ENCODE peak calls at places on chromosomes 1 and 21, in five cellular contexts. J is COLO829, H is amygdala, M is AG09309, F is Peyer's patch. R is an unnamed sample.

GRCh38 chr1:153346067-153346723 is 2.4 kb downstream of the PGLYRP4 start:
- DNase-seq in F (no peak), H (no peak), M (no peak), J (no peak), R (no peak)

GRCh38 chr1:110035236-110035752 is 870 bp downstream of the STRIP1 start:
- DNase-seq in H (no peak), M (no peak), F (no peak), J (no peak), R (no peak)

GRCh38 chr1:109273570-109274288 is 9.2 kb downstream of the PSRC1 start:
- DNase-seq in H (no peak), M (no peak), J (no peak), F (no peak), R (no peak)

GRCh38 chr21:14773777-14774345 is 227.7 kb upstream of the SAMSN1 start:
- DNase-seq in J (peak), F (peak), M (no peak), H (no peak), R (no peak)

GRCh38 chr1:27979151-27979858 is 19.5 kb downstream of the XKR8 start:
- DNase-seq in M (peak), H (no peak), J (peak), F (no peak), R (no peak)

GRCh38 chr1:33008051-33008914 is 28.4 kb downstream of the AK2 start:
- DNase-seq in J (no peak), F (no peak), H (no peak), M (no peak), R (no peak)

GRCh38 chr1:12712929-12713328 is 3.0 kb upstream of the AADACL3 start:
- DNase-seq in H (no peak), F (no peak), J (no peak), M (no peak), R (no peak)

GRCh38 chr1:178088651-178089050 is 5.3 kb upstream of the RASAL2 start:
- DNase-seq in F (no peak), H (no peak), M (no peak), J (no peak), R (no peak)

GRCh38 chr1:181152892-181153633 is 64.6 kb downstream of the IER5 start:
- DNase-seq in F (peak), M (no peak), H (no peak), J (peak), R (no peak)

GRCh38 chr1:201593200-201593828 is 54.4 kb downstream of the NAV1 start:
- DNase-seq in H (no peak), M (peak), J (peak), F (no peak), R (no peak)

GRCh38 chr1:182962554-182963115 is 9.7 kb upstream of the SHCBP1L start:
- DNase-seq in M (peak), H (peak), F (peak), J (peak), R (peak)

GRCh38 chr1:182413969-182414368 is 13.5 kb upstream of the TEDDM1 start:
- DNase-seq in H (no peak), F (no peak), J (no peak), M (no peak), R (no peak)

GRCh38 chr1:52424238-52424637 is 19.8 kb downstream of the PRPF38A start:
- DNase-seq in J (no peak), F (no peak), H (no peak), M (no peak), R (no peak)

GRCh38 chr1:228695015-228695955 is 40.0 kb upstream of the RHOU start:
- DNase-seq in F (no peak), H (no peak), J (no peak), M (no peak), R (no peak)

GRCh38 chr1:46558141-46558963 is 6.9 kb upstream of the KNCN start:
- DNase-seq in J (no peak), M (no peak), H (no peak), F (no peak), R (no peak)

R was measured in nucleus accumbens.